ENCODE peak calls at places on chromosomes 16 and 17, in six cellular contexts. Y is H9, R is transverse colon, C is uterus, I is tibial artery, O is thoracic aorta. X is an unnamed sample.
A peak's percentile ranks its signal among the peaks of the same experiment; 100 is the strongest.

GRCh38 chr17:71438631-71439146 is 682.1 kb upstream of the SOX9 start:
- DNase-seq in R (no peak), I (no peak), Y (no peak), C (no peak), O (no peak), X (no peak)

GRCh38 chr17:81722184-81723120 is 10.4 kb downstream of the SLC25A10 start:
- DNase-seq in O (no peak), R (peak; percentile 93), Y (no peak), I (no peak), C (no peak), X (no peak)

GRCh38 chr17:67995568-67996191 is 589 bp downstream of the C17orf58 start:
- DNase-seq in I (no peak), O (no peak), R (peak; percentile 19), Y (peak; percentile 63), C (peak; percentile 38), X (no peak)

GRCh38 chr17:38574712-38575111 is 31.0 kb downstream of the SRCIN1 start:
- DNase-seq in Y (no peak), O (no peak), C (no peak), R (no peak), I (no peak), X (no peak)

GRCh38 chr17:65243838-65244237 is 106.7 kb downstream of the RGS9 start:
- DNase-seq in C (no peak), O (peak; percentile 22), R (no peak), I (no peak), Y (peak; percentile 69), X (no peak)

GRCh38 chr16:27240948-27241531 is 27.5 kb downstream of the NSMCE1 start:
- DNase-seq in I (peak; percentile 69), Y (no peak), R (no peak), O (no peak), C (no peak), X (no peak)

GRCh38 chr16:80466024-80466986 is 74.5 kb upstream of the DYNLRB2 start:
- DNase-seq in C (peak; percentile 67), Y (peak; percentile 86), O (no peak), I (peak; percentile 61), R (peak; percentile 72), X (peak; percentile 17)

GRCh38 chr17:72572604-72573491 is 452.0 kb downstream of the SOX9 start:
- DNase-seq in R (no peak), C (no peak), I (no peak), Y (no peak), O (no peak), X (no peak)

GRCh38 chr16:1037023-1037933 is 35.3 kb upstream of the SSTR5 start:
- DNase-seq in R (no peak), I (no peak), O (no peak), Y (no peak), C (no peak), X (no peak)

GRCh38 chr17:17710728-17711541 is 29.7 kb downstream of the RAI1 start:
- DNase-seq in O (peak; percentile 53), R (peak; percentile 84), C (peak; percentile 66), I (peak; percentile 89), Y (peak; percentile 92), X (no peak)

GRCh38 chr17:31480904-31481782 is 89.7 kb downstream of the RAB11FIP4 start:
- DNase-seq in R (no peak), I (no peak), C (no peak), Y (no peak), O (no peak), X (no peak)

GRCh38 chr17:79647456-79647915 is 36.6 kb upstream of the RBFOX3 start:
- DNase-seq in C (no peak), I (peak; percentile 45), R (no peak), O (no peak), Y (peak; percentile 20), X (no peak)

GRCh38 chr17:53137919-53138318 is 684.8 kb upstream of the KIF2B start:
- DNase-seq in I (no peak), Y (no peak), O (no peak), C (no peak), R (no peak), X (no peak)

GRCh38 chr16:65312795-65313194 is 190.9 kb upstream of the CDH11 start:
- DNase-seq in Y (no peak), I (no peak), R (no peak), C (no peak), O (no peak), X (no peak)

GRCh38 chr16:75267631-75268264 is 16.3 kb upstream of the BCAR1 start:
- DNase-seq in R (peak; percentile 84), I (peak; percentile 75), C (no peak), O (no peak), Y (no peak), X (peak; percentile 90)

GRCh38 chr16:25155553-25156460 is 44.3 kb downstream of the LCMT1 start:
- DNase-seq in C (no peak), I (no peak), R (no peak), Y (no peak), O (no peak), X (no peak)

GRCh38 chr17:51860934-51861561 is 297.5 kb downstream of the CA10 start:
- DNase-seq in Y (peak; percentile 88), I (no peak), C (no peak), O (no peak), R (peak; percentile 47), X (no peak)

GRCh38 chr17:21044971-21045370 is 2.2 kb upstream of the USP22 start:
- DNase-seq in I (no peak), Y (no peak), O (no peak), C (no peak), R (no peak), X (no peak)

GRCh38 chr17:21042434-21043295 is at the start of gene USP22:
- DNase-seq in R (no peak), O (no peak), I (no peak), Y (peak; percentile 100), C (no peak), X (peak; percentile 98)

GRCh38 chr17:21049457-21049856 is 6.6 kb upstream of the USP22 start:
- DNase-seq in R (no peak), O (no peak), C (no peak), Y (no peak), I (no peak), X (no peak)

GRCh38 chr17:21043296-21044232 is 753 bp upstream of the USP22 start:
- DNase-seq in I (peak; percentile 99), O (peak; percentile 92), R (peak; percentile 98), Y (peak; percentile 49), C (peak; percentile 97), X (peak; percentile 95)

GRCh38 chr17:21046215-21046614 is 3.4 kb upstream of the USP22 start:
- DNase-seq in R (no peak), Y (no peak), O (no peak), I (no peak), C (no peak), X (no peak)
- TF ChIP-seq CTCF in R (no peak), Y (no peak), O (no peak), I (no peak), C (no peak), X (no peak)

GRCh38 chr16:66378739-66379570 is 12.5 kb downstream of the CDH5 start:
- DNase-seq in R (no peak), O (no peak), C (no peak), I (no peak), Y (no peak), X (no peak)

GRCh38 chr16:66375451-66375850 is 9.0 kb downstream of the CDH5 start:
- DNase-seq in Y (no peak), I (no peak), O (no peak), C (no peak), R (no peak), X (no peak)

GRCh38 chr16:66377327-66377723 is 10.8 kb downstream of the CDH5 start:
- DNase-seq in Y (no peak), C (no peak), I (peak; percentile 29), R (no peak), O (no peak), X (no peak)

GRCh38 chr16:66376114-66376513 is 9.6 kb downstream of the CDH5 start:
- DNase-seq in I (no peak), O (no peak), R (no peak), Y (no peak), C (no peak), X (no peak)

GRCh38 chr16:66376577-66377326 is 10.3 kb downstream of the CDH5 start:
- DNase-seq in I (peak; percentile 24), O (no peak), C (no peak), R (no peak), Y (no peak), X (no peak)
- H3K4me1 ChIP-seq in I (no peaks in the 10 kb centered on the region), O (no peaks in the 10 kb centered on the region), C (no peaks in the 10 kb centered on the region), R (no peaks in the 10 kb centered on the region), Y (no peaks in the 10 kb centered on the region), X (peaks cover 5% of the 10 kb centered on the region)

GRCh38 chr16:3383045-3383448 is 17.8 kb downstream of the ZSCAN32 start:
- DNase-seq in C (no peak), Y (no peak), O (no peak), R (no peak), I (no peak), X (no peak)

GRCh38 chr16:3375680-3376079 is 20.0 kb downstream of the OR2C1 start:
- DNase-seq in Y (no peak), I (no peak), R (no peak), C (no peak), O (no peak), X (no peak)

GRCh38 chr16:3377917-3378316 is 22.2 kb downstream of the OR2C1 start:
- DNase-seq in Y (no peak), R (no peak), I (no peak), O (no peak), C (no peak), X (no peak)
- H3K9me3 ChIP-seq in Y (peaks cover 37% of the 10 kb centered on the region), R (peaks cover 65% of the 10 kb centered on the region), I (peaks cover 86% of the 10 kb centered on the region), O (peaks cover 88% of the 10 kb centered on the region), C (peaks cover 70% of the 10 kb centered on the region), X (peaks cover 18% of the 10 kb centered on the region)

GRCh38 chr17:6684881-6685767 is 28.0 kb downstream of the SLC13A5 start:
- DNase-seq in C (no peak), I (no peak), O (no peak), R (no peak), Y (no peak), X (no peak)

GRCh38 chr17:6684460-6684783 is 28.7 kb downstream of the SLC13A5 start:
- DNase-seq in O (no peak), R (no peak), C (no peak), I (no peak), Y (no peak), X (no peak)

GRCh38 chr17:6683081-6683684 is 30.0 kb downstream of the SLC13A5 start:
- DNase-seq in O (no peak), Y (no peak), C (no peak), I (no peak), R (no peak), X (no peak)

GRCh38 chr17:6682339-6682738 is 30.8 kb downstream of the C17orf100 start:
- DNase-seq in R (no peak), Y (no peak), I (no peak), C (no peak), O (no peak), X (no peak)

DNA sequence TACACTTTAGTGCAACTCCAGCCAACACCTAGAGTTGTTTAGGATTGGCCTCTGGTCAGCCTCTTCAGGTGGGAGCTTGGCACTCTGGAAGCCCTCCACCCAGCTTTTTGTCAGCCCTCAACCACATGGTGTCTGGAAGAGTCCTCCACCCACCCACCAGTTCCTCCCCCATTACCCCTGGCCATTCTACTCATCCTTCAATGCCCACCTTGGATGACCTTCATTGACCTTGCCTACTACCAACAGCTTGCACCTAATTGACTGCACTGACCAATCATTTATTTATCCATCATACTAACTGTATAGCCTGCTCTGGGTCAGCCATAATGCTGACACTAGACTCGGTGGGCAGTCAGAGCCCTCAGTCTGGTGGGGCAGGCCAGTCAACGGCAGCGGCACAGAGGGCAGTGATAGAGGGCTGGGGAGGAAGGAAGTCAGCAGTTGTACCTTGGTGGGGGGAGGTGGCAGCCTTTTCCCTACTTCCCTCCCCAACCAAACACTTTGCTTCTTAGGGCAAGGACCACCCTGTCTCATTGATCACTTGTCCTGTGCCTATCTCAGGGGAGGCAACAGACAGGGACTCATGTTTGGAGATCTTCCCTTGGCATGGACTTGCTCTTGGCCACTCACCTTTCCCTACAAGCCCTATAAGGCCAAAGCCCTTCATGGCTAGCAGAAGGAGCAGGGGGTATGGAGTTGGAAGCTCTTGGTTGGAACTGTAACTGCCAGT is 29.3 kb downstream of the SLC13A5 start:
- DNase-seq in R (no peak), Y (no peak), O (no peak), I (no peak), C (no peak), X (no peak)
- TF ChIP-seq CTCF in R (no peak), Y (no peak), O (no peak), I (no peak), C (no peak), X (no peak)

X was measured in gastrocnemius medialis.